ENCODE peak calls at places on chromosomes 6 and 20, in eight cellular contexts. F is OCI-LY7, T is GM03348, Y is amniotic stem cell, X is tibial nerve, V is lung microvascular endothelial cell, C is left ventricle myocardium superior, O is epithelial cell of esophagus. P is an unnamed sample.

GRCh38 chr20:48846516-48847492 is 19.0 kb upstream of the PREX1 start:
- DNase-seq in F (peak; percentile 84), T (no peak), Y (no peak), X (no peak), V (peak; percentile 82), C (no peak), O (no peak), P (peak; percentile 65)

GRCh38 chr20:22106308-22106938 is 401.0 kb downstream of the PAX1 start:
- DNase-seq in F (peak; percentile 18), T (peak; percentile 62), Y (no peak), X (no peak), V (no peak), C (no peak), O (peak; percentile 26), P (no peak)

GRCh38 chr6:17086469-17086868 is 15.4 kb upstream of the STMND1 start:
- DNase-seq in F (peak; percentile 2), T (peak; percentile 86), Y (peak; percentile 55), X (no peak), V (peak; percentile 56), C (no peak), O (peak; percentile 79), P (peak; percentile 80)

GRCh38 chr6:153016846-153017245 is 14.3 kb upstream of the MTRF1L start:
- DNase-seq in F (no peak), T (no peak), Y (no peak), X (no peak), V (no peak), C (no peak), O (no peak), P (no peak)

GRCh38 chr6:572596-573265 is 84.2 kb downstream of the HUS1B start:
- DNase-seq in F (no peak), T (no peak), Y (no peak), X (no peak), V (no peak), C (no peak), O (no peak), P (no peak)

GRCh38 chr6:148952147-148953041 is 205.6 kb downstream of the UST start:
- DNase-seq in F (no peak), T (peak; percentile 70), Y (no peak), X (no peak), V (no peak), C (no peak), O (peak; percentile 39), P (no peak)

GRCh38 chr6:125747589-125748533 is 1.6 kb upstream of the HEY2 start:
- DNase-seq in F (peak; percentile 29), T (peak; percentile 31), Y (no peak), X (no peak), V (peak; percentile 27), C (peak; percentile 70), O (peak; percentile 79), P (peak; percentile 12)

GRCh38 chr20:309841-310644 is 12.7 kb downstream of the ZCCHC3 start:
- DNase-seq in F (peak; percentile 98), T (peak; percentile 99), Y (peak; percentile 99), X (peak; percentile 99), V (peak; percentile 98), C (peak; percentile 99), O (peak; percentile 72), P (peak; percentile 100)

GRCh38 chr20:2799688-2800589 is 488 bp downstream of the CPXM1 start:
- DNase-seq in F (no peak), T (peak; percentile 69), Y (no peak), X (no peak), V (peak; percentile 22), C (peak; percentile 43), O (no peak), P (peak; percentile 22)

GRCh38 chr6:16716450-16716858 is 44.8 kb downstream of the ATXN1 start:
- DNase-seq in F (no peak), T (no peak), Y (no peak), X (no peak), V (no peak), C (no peak), O (no peak), P (no peak)

P was measured in cardiac muscle cell.